ENCODE peak calls at places on chromosomes 5 and 9, in six cellular contexts. T, D, Y, F, W and I are unnamed samples.

GRCh38 chr5:59506285-59506877 is 387.1 kb downstream of the PDE4D start:
- DNase-seq in T (peak), D (no peak), Y (no peak), F (peak), W (no peak), I (peak)

GRCh38 chr5:139745800-139746690 is 49.6 kb upstream of the PSD2 start:
- DNase-seq in T (peak), D (peak), Y (no peak), F (peak), W (no peak), I (peak)

GRCh38 chr9:14608521-14608920 is 84.7 kb downstream of the ZDHHC21 start:
- DNase-seq in T (no peak), D (no peak), Y (no peak), F (no peak), W (no peak), I (no peak)

GRCh38 chr5:91632871-91633270 is 249.8 kb upstream of the ARRDC3 start:
- DNase-seq in T (no peak), D (no peak), Y (no peak), F (no peak), W (no peak), I (peak)

GRCh38 chr5:83093692-83094091 is 16.3 kb downstream of the XRCC4 start:
- DNase-seq in T (no peak), D (no peak), Y (no peak), F (no peak), W (no peak), I (no peak)

GRCh38 chr5:139565411-139566305 is 4.5 kb downstream of the UBE2D2 start:
- DNase-seq in T (peak), D (no peak), Y (no peak), F (no peak), W (no peak), I (no peak)

GRCh38 chr5:133420440-133421301 is 191.7 kb downstream of the FSTL4 start:
- DNase-seq in T (no peak), D (no peak), Y (no peak), F (no peak), W (no peak), I (no peak)

GRCh38 chr9:110048976-110049698 is 158.8 kb downstream of the C9orf152 start:
- DNase-seq in T (peak), D (no peak), Y (no peak), F (peak), W (no peak), I (no peak)

GRCh38 chr9:129221233-129221632 is 43.2 kb upstream of the IER5L start:
- DNase-seq in T (no peak), D (no peak), Y (no peak), F (no peak), W (no peak), I (no peak)

GRCh38 chr5:150384701-150385100 is 27.2 kb downstream of the TCOF1 start:
- DNase-seq in T (no peak), D (no peak), Y (no peak), F (no peak), W (no peak), I (no peak)

GRCh38 chr9:34479316-34479865 is 20.8 kb downstream of the DNAI1 start:
- DNase-seq in T (no peak), D (no peak), Y (no peak), F (no peak), W (no peak), I (no peak)

GRCh38 chr9:114606068-114606467 is 5.0 kb upstream of the TMEM268 start:
- DNase-seq in T (no peak), D (no peak), Y (no peak), F (no peak), W (no peak), I (no peak)

GRCh38 chr5:160342413-160342941 is 27.9 kb downstream of the C1QTNF2 start:
- DNase-seq in T (peak), D (no peak), Y (no peak), F (no peak), W (no peak), I (peak)

GRCh38 chr5:72498284-72498683 is 8.9 kb downstream of the ZNF366 start:
- DNase-seq in T (no peak), D (no peak), Y (no peak), F (peak), W (no peak), I (no peak)

GRCh38 chr9:129584136-129584535 is 36.8 kb downstream of the C9orf50 start:
- DNase-seq in T (peak), D (no peak), Y (no peak), F (peak), W (peak), I (peak)

GRCh38 chr9:91101598-91102168 is 260.0 kb downstream of the AUH start:
- DNase-seq in T (no peak), D (peak), Y (no peak), F (no peak), W (no peak), I (no peak)

GRCh38 chr5:43227655-43228054 is 35.6 kb downstream of the NIM1K start:
- DNase-seq in T (peak), D (no peak), Y (no peak), F (peak), W (peak), I (peak)

GRCh38 chr9:124139001-124139400 is 118.7 kb upstream of the NEK6 start:
- DNase-seq in T (peak), D (no peak), Y (no peak), F (peak), W (no peak), I (no peak)

GRCh38 chr5:84091400-84091799 is 293.3 kb downstream of the EDIL3 start:
- DNase-seq in T (no peak), D (no peak), Y (no peak), F (no peak), W (no peak), I (no peak)

GRCh38 chr9:95175523-95175922 is 142.0 kb downstream of the FANCC start:
- DNase-seq in T (no peak), D (no peak), Y (no peak), F (no peak), W (no peak), I (no peak)

GRCh38 chr9:7844283-7844682 is 44.7 kb upstream of the DMAC1 start:
- DNase-seq in T (no peak), D (no peak), Y (no peak), F (peak), W (no peak), I (peak)

GRCh38 chr5:6296524-6296923 is 81.8 kb downstream of the MED10 start:
- DNase-seq in T (no peak), D (no peak), Y (no peak), F (no peak), W (no peak), I (no peak)